ENCODE peak calls at places on chromosomes 16 and 17, in four cellular contexts. S is WTC11, U is HepG2, T is K562. J is an unnamed sample.

GRCh38 chr17:18981642-18982424 is 22.7 kb downstream of the FAM83G start:
- DNase-seq in S (no peak), U (peak), T (peak), J (no peak)

GRCh38 chr17:72120878-72121163 is at the start of gene SOX9:
- DNase-seq in S (peak), U (peak), T (no peak), J (peak)

GRCh38 chr17:61235821-61236197 is 163.8 kb upstream of the TBX2 start:
- DNase-seq in S (no peak), U (peak), T (no peak), J (no peak)

GRCh38 chr17:62712011-62712615 is 84.6 kb downstream of the MRC2 start:
- DNase-seq in S (no peak), U (no peak), T (no peak), J (no peak)

GRCh38 chr16:77843412-77843811 is 55.0 kb downstream of the VAT1L start:
- DNase-seq in S (no peak), U (no peak), T (no peak), J (no peak)

GRCh38 chr17:57215317-57215716 is 41.0 kb upstream of the MSI2 start:
- DNase-seq in S (no peak), U (no peak), T (no peak), J (no peak)

GRCh38 chr17:17388657-17389496 is 85.7 kb downstream of the NT5M start:
- DNase-seq in S (no peak), U (no peak), T (no peak), J (no peak)

GRCh38 chr16:19706846-19707245 is 11.2 kb downstream of the KNOP1 start:
- DNase-seq in S (no peak), U (no peak), T (no peak), J (no peak)

GRCh38 chr16:49019826-49020401 is 261.7 kb downstream of the CBLN1 start:
- DNase-seq in S (no peak), U (no peak), T (no peak), J (no peak)

GRCh38 chr16:81018496-81018895 is 11.5 kb downstream of the CENPN start:
- DNase-seq in S (no peak), U (no peak), T (no peak), J (no peak)

GRCh38 chr17:56681561-56682266 is 88.2 kb downstream of the NOG start:
- DNase-seq in S (no peak), U (no peak), T (no peak), J (no peak)

GRCh38 chr17:79748296-79749099 is 17.8 kb downstream of the ENPP7 start:
- DNase-seq in S (no peak), U (no peak), T (no peak), J (peak)

GRCh38 chr17:8894673-8895578 is 27.5 kb upstream of the PIK3R6 start:
- DNase-seq in S (peak), U (peak), T (peak), J (peak)

GRCh38 chr16:54928421-54929089 is 2.1 kb upstream of the IRX5 start:
- DNase-seq in S (no peak), U (no peak), T (peak), J (peak)

GRCh38 chr16:58503863-58504688 is 4.1 kb downstream of the NDRG4 start:
- DNase-seq in S (no peak), U (no peak), T (no peak), J (no peak)

GRCh38 chr17:79362086-79362995 is 248.5 kb downstream of the RBFOX3 start:
- DNase-seq in S (no peak), U (no peak), T (no peak), J (peak)

GRCh38 chr16:57999366-57999970 is 1.0 kb downstream of the ZNF319 start:
- DNase-seq in S (no peak), U (peak), T (no peak), J (peak)

DNA sequence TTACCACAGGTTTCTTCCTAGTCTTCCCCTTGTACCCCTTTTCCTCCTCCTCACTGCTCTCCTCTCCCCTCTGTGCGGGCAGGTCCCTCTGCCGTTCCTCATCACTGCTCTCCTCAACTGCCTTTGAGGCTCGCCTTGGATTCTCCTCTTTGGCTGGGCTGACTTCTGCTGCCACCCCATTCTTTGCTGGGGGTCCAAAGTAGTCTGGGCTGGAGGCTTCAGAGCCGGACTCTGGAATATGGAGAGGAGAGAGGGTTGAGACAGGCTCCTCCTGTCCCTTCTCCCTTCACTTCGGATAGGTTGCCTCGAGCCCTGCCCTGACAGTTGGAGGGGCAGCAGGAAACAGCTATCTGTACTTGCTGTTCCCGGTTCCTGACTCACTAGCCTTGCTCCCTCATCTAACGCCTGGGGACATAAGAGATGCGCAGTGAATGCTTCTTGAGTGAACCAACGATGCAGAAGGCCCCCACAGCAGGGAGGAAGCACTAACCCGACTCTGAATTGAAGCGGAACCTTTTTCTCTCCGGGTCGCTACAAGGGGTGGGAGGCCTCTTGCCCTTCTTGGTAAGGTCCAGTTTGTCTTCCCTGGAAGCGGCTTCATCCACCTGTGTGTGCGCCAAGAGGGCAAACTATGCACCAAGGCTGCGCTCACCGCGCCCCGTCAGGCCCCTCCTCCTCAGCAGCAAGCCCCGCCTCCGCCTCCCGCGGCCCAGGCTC is 646 bp downstream of the HIRIP3 start:
- DNase-seq in S (peak), U (no peak), T (peak), J (peak)
- TF ChIP-seq FOXJ3 in S (no peak), U (no peak), T (no peak), J (no peak)

DNA sequence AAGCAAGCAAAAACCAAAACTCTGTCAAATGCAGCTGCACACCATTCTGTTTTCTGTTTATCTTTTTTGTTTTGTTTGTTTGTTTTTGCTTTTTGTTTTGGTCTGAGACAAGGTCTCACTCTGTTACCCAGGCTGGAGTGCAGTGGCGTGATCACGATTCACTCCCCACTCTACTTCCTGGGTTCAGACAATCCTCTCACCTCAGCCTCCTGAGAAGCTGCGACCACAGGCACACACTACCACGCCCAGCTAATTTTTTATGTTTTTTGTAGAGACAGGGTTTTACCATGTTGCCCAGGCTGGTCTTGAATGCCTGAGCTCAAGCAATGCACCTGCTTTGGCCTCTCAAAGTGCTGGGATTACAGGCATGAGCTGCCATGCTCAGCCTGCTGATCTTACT is 19.3 kb upstream of the SLFN13 start:
- DNase-seq in S (no peak), U (no peak), T (no peak), J (no peak)
- TF ChIP-seq FOXJ3 in S (no peak), U (no peak), T (no peak), J (no peak)

DNA sequence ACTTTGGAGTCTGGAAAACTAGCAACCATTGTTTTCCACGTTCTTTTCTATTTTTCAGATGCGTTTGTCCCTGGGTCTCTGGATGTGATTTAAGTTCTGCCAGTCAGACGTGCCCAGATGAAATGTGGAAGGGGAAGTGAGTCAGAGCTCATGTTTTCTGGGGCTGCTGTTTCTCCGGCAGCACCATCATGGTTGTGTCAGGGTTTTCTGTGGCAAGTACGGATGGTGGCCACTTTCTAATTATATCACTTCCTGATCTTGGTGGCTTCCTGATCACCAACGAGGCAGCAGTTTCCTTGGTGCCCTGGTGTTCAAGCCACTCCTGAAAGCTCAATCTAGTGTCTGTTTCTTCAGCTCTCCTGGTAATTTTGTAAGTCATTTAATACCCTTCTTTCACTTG is 31.4 kb upstream of the PMFBP1 start:
- DNase-seq in S (no peak), U (no peak), T (no peak), J (no peak)
- TF ChIP-seq FOXJ3 in S (no peak), U (no peak), T (no peak), J (no peak)

GRCh38 chr17:28320215-28321061 is 1.4 kb downstream of the TMEM97 start:
- DNase-seq in S (no peak), U (no peak), T (no peak), J (no peak)
- TF ChIP-seq FOXJ3 in S (no peak), U (no peak), T (no peak), J (no peak)

GRCh38 chr17:7629939-7630571 is at the start of gene SHBG:
- DNase-seq in S (no peak), U (no peak), T (no peak), J (no peak)
- TF ChIP-seq FOXJ3 in S (no peak), U (no peak), T (no peak), J (no peak)

GRCh38 chr16:4660454-4661007 is 32.8 kb upstream of the NUDT16L1 start:
- DNase-seq in S (no peak), U (peak), T (no peak), J (peak)
- TF ChIP-seq FOXJ3 in S (no peak), U (no peak), T (no peak), J (no peak)

DNA sequence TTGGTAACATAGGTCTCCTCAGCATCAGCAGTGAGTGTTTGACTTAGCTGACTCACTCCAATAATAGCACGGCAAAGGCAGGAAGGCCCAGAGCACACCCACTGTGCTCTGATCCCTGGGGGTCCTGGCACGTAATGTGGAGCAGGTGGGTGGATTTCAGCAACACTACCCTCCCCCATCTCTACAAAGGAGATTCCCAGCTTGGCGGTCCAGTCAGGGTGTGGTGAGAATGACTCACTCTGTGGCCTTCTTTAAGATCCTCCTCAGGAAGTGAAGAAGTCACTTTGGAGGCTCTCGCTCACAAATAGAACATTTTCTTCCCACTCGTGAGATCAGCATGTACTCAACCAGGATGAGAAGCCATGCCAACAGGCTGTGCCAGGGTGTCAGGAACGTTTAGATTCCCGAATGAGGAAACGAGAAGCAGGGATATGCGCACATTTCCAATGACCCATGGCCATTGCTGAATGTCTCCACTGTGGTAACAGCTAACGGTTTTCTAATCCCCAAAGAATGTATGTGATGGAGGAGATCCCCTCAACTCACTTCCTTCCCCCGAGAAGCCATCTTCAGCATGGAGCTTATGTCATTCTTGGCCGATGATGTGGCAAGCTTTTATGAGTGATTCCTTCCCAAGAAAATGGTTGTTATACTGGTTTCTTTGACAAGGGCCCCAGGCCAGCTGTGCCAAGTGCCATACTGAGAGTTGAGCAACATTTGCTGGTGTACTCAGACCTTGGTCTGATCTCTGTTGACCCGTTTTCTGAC is 365.2 kb downstream of the C16orf95 start:
- DNase-seq in S (no peak), U (no peak), T (no peak), J (no peak)
- TF ChIP-seq FOXJ3 in S (no peak), U (no peak), T (no peak), J (no peak)

GRCh38 chr17:42183741-42184711 is 1.2 kb downstream of the HCRT start:
- DNase-seq in S (peak), U (peak), T (peak), J (peak)

GRCh38 chr17:42184717-42185496 is at the start of gene HCRT:
- DNase-seq in S (no peak), U (no peak), T (no peak), J (no peak)

GRCh38 chr17:42181851-42182207 is 887 bp upstream of the KCNH4 start:
- DNase-seq in S (no peak), U (no peak), T (no peak), J (no peak)

GRCh38 chr17:42180922-42181850 is at the start of gene KCNH4:
- DNase-seq in S (peak), U (peak), T (peak), J (peak)

DNA sequence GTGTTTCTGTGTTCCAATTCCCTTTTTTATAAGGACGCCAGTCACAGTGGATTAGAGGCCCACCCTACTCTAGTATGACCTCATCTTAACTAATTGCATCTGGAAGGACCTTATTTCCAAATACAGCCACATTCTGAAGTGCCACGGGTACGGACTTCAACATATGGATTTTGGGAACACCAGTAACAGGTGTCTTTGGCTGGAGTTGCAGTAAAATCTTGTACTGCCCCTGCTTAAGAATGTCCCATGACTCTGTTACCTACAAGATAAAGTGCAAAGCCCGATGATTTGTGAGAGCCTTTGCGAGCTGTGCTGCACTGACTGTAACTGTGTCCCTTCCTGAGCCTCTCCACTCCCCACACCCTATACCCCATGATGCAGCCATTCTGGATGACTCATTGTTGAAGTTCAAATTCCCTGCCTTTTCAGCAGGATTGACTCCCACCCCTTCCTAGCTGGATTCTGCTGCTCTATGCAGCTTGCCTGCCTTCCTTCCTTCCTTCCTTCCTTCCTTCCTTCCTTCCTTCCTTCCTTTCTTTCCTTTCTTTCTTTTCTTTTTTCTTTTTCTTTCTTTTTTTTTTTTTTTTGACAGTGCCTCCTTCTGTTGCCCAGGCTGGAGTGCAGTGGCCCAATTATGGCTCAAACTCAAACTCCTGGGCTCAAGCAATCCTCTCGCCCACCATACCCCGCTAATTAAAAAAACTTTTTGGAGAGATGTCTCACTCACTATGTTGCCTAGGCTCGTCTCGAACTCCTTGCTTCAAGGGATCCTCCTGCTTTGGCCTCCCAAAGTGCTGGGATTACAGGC is 2.1 kb downstream of the HCRT start:
- DNase-seq in S (no peak), U (peak), T (peak), J (no peak)
- TF ChIP-seq FOXJ3 in S (no peak), U (no peak), T (no peak), J (no peak)

DNA sequence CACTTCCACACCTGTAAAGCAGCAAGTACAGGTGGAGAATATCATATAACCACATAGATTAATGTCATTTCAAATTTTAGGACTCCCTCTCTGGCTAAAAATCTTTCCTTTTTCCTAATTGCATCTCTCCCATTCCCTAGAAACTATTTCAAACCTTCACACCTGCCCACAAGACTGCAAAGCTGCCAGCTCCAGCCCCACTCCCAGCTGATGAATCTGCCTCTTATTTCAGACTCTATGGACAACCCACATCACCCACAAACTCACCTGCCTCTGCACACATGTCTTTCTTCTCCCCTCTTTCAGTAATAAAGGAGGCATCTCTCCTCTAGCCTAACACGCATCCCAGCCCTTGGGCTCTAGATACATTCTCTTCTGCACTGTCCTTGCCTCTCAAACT is 315.1 kb downstream of the GRIN2A start:
- DNase-seq in S (no peak), U (no peak), T (no peak), J (no peak)
- TF ChIP-seq FOXJ3 in S (no peak), U (no peak), T (no peak), J (no peak)

J was measured in SK-N-SH.